ENCODE peak calls at places on chromosomes 11 and 22, in five cellular contexts. T is AG04449, X is neural progenitor cell, D is BE2C, M is adrenal gland. K is an unnamed sample.
A peak's percentile ranks its signal among the peaks of the same experiment; 100 is the strongest.

GRCh38 chr11:65224939-65225283 is 36.9 kb upstream of the POLA2 start:
- DNase-seq in T (peak; percentile 23), X (peak; percentile 43), D (no peak), M (peak; percentile 61), K (peak; percentile 75)

GRCh38 chr22:46418827-46419226 is 83.3 kb downstream of the TRMU start:
- DNase-seq in T (no peak), X (no peak), D (peak; percentile 70), M (no peak), K (no peak)

GRCh38 chr22:50016988-50017700 is 4.6 kb upstream of the IL17REL start:
- DNase-seq in T (no peak), X (peak; percentile 1), D (peak; percentile 4), M (no peak), K (no peak)

GRCh38 chr11:81963018-81963417 is 770.6 kb downstream of the FAM181B start:
- DNase-seq in T (no peak), X (no peak), D (no peak), M (no peak), K (peak; percentile 21)

GRCh38 chr11:19711911-19712280 is 741 bp upstream of the NAV2 start:
- DNase-seq in T (no peak), X (peak; percentile 72), D (no peak), M (no peak), K (no peak)

GRCh38 chr11:111565111-111565720 is 24.7 kb downstream of the LAYN start:
- DNase-seq in T (no peak), X (peak; percentile 55), D (peak; percentile 69), M (peak; percentile 90), K (peak; percentile 84)

GRCh38 chr22:46300491-46300890 is 3.8 kb downstream of the GTSE1 start:
- DNase-seq in T (no peak), X (no peak), D (no peak), M (no peak), K (no peak)

GRCh38 chr22:50169774-50170341 is 673 bp upstream of the PANX2 start:
- DNase-seq in T (no peak), X (peak; percentile 58), D (peak; percentile 26), M (peak; percentile 56), K (peak; percentile 41)

GRCh38 chr11:65822760-65823528 is 10.8 kb upstream of the SNX32 start:
- DNase-seq in T (no peak), X (no peak), D (no peak), M (no peak), K (no peak)

GRCh38 chr11:47867821-47868220 is 19.7 kb upstream of the NUP160 start:
- DNase-seq in T (no peak), X (no peak), D (no peak), M (no peak), K (peak; percentile 27)

GRCh38 chr11:1572200-1573076 is at the start of gene DUSP8:
- DNase-seq in T (no peak), X (peak; percentile 92), D (peak; percentile 87), M (peak; percentile 94), K (peak; percentile 80)

GRCh38 chr22:43566021-43566420 is 154.2 kb downstream of the MPPED1 start:
- DNase-seq in T (no peak), X (no peak), D (peak; percentile 43), M (no peak), K (no peak)

GRCh38 chr22:26822300-26822699 is 164.9 kb downstream of the MIAT start:
- DNase-seq in T (no peak), X (no peak), D (no peak), M (no peak), K (no peak)

GRCh38 chr11:108498046-108498815 is at the start of gene POGLUT3:
- DNase-seq in T (no peak), X (peak; percentile 88), D (peak; percentile 51), M (peak; percentile 56), K (peak; percentile 41)

GRCh38 chr11:122246885-122247284 is 130.9 kb upstream of the BLID start:
- DNase-seq in T (no peak), X (no peak), D (no peak), M (no peak), K (no peak)

GRCh38 chr11:100328626-100329340 is 358.3 kb upstream of the ARHGAP42 start:
- DNase-seq in T (no peak), X (peak; percentile 11), D (no peak), M (no peak), K (no peak)

GRCh38 chr11:19805827-19806226 is 93.2 kb downstream of the NAV2 start:
- DNase-seq in T (peak; percentile 42), X (no peak), D (no peak), M (no peak), K (no peak)

GRCh38 chr11:117295438-117296137 is 4.4 kb downstream of the BACE1-AS start:
- DNase-seq in T (no peak), X (no peak), D (no peak), M (no peak), K (no peak)

GRCh38 chr22:42884616-42885375 is 27.7 kb upstream of the ARFGAP3 start:
- DNase-seq in T (no peak), X (no peak), D (no peak), M (no peak), K (no peak)

GRCh38 chr11:71140206-71140919 is 112.0 kb downstream of the SHANK2 start:
- DNase-seq in T (no peak), X (no peak), D (no peak), M (no peak), K (no peak)

DNA sequence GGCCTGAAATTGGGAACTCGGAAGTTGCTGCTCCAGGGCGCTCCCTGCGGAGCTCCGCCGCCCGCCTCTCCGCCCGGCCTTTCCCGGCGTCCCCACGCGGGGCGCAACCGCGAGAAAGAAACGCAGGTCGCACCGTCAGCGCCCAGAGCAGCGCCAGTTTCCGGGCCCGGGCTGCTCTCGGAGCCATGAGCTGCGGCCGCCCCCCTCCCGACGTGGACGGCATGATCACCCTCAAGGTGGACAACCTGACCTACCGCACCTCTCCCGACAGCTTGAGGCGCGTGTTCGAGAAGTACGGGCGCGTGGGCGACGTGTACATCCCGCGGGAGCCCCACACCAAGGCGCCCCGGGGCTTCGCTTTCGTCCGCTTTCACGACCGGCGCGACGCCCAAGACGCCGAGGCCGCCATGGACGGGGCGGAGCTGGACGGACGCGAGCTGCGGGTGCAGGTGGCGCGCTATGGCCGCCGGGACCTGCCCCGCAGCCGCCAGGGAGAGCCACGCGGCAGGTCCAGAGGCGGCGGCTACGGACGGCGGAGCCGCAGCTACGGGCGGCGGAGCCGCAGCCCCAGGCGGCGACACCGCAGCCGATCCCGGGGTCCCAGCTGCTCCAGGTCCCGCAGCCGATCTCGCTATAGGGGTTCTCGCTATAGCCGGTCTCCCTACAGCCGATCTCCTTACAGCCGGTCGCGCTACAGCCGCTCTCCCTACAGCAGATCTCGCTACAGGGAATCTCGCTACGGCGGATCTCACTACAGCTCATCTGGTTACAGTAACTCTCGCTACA is 516 bp downstream of the SRSF8 start:
- DNase-seq in T (no peak), X (peak; percentile 85), D (peak; percentile 89), M (peak; percentile 91), K (peak; percentile 73)
- TF ChIP-seq CTCF in T (peak; percentile 91), X (peak; percentile 52), D (peak; percentile 54), M (peak; percentile 68), K (peak; percentile 52)

GRCh38 chr11:313304-313786 is 495 bp upstream of the IFITM1 start:
- DNase-seq in T (no peak), X (no peak), D (no peak), M (no peak), K (peak; percentile 51)
- H3K4me3 ChIP-seq in T (peak overlapping the region; percentile 64), X (peak overlapping the region; percentile 51), D (no peak overlapping the region), M (no peak overlapping the region), K (no peak overlapping the region)

DNA sequence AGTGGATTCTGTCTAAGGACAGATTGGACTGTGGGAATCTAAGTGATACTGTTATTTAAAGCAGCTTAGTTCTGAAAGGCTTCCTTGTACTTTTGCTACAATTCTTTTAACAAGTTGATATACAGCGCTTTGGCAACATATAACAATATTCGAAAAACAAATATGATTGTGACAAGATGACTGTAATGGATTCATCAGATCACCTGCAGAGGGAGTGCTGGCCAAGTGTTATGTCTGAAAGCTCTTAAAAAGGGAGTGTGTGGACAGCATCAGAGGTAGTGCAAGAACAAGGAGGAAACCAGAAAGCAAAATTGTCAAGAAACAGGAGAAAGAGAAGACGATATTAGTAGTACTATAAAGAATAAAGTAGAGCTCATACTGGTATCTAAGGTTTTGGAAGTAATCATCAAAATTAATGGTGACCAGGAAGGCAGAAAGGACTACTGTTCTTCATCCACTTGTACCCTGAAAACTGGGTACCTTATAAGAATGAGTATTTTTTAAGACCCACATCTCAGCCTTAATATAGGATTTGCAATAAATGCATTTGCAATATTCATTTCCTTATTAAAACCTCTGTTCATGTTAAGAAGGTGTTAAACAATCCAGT is 1112.0 kb upstream of the CCDC90B start:
- DNase-seq in T (no peak), X (peak; percentile 47), D (peak; percentile 59), M (peak; percentile 64), K (peak; percentile 66)
- TF ChIP-seq CTCF in T (peak; percentile 36), X (peak; percentile 73), D (peak; percentile 85), M (peak; percentile 57), K (peak; percentile 47)

GRCh38 chr22:32473388-32473952 is 1.1 kb upstream of the FBXO7 start:
- DNase-seq in T (no peak), X (peak; percentile 64), D (peak; percentile 42), M (no peak), K (peak; percentile 81)
- H3K4me3 ChIP-seq in T (peak overlapping the region; percentile 89), X (no peak overlapping the region), D (peak overlapping the region; percentile 76), M (no peak overlapping the region), K (peak overlapping the region; percentile 80)

DNA sequence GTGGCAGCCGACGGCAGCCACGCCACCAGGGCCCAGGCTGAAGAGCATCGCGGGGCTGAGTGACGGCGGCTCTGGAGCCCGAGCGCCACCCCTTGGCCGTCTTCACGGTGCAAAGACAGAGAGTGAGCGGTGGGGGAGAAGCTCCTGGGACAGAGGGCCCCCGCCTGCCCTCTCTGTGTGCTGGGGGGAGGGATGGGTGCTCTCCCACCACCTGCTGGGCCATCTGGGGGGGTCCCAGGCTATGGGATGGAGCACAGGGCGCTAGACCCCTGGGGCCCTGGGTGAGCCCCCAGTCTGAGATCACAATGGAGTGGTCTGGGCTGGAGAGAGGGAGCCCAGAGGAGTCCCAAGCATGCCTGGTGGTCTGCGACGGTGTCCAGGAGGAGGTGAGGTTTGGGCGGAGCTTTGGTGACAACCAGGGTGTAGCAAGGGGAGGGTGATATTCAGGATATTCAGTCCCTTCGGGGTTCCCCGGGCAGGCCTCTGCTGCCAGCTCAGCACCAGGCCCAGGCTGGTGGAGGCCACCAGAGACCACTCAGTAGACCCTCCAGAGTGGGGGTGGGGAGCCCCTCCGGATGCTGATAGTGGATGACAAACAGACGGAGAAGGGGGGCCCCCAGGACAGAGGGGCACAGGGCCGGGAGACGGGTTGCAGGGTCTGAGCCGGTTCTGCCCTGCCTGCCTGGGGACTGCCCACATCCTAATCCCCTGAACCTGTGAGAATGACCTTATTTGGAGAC is 78.1 kb upstream of the PRR5 start:
- DNase-seq in T (no peak), X (peak; percentile 72), D (peak; percentile 57), M (no peak), K (peak; percentile 60)
- TF ChIP-seq CTCF in T (peak; percentile 75), X (peak; percentile 66), D (peak; percentile 51), M (peak; percentile 34), K (peak; percentile 73)

K was measured in cardiac fibroblast.